ENCODE peak calls at places on chromosomes 6 and 20, in six cellular contexts. Z is A673, Y is MM.1S, A is endothelial cell of umbilical vein, I is PC-9, B is HepG2. X is an unnamed sample.
A peak's percentile ranks its signal among the peaks of the same experiment; 100 is the strongest.

GRCh38 chr20:16661738-16662137 is 68.1 kb upstream of the SNRPB2 start:
- DNase-seq in B (no peak), Y (no peak), Z (no peak), A (no peak), I (no peak), X (no peak)

GRCh38 chr6:106181664-106182418 is 95.7 kb downstream of the PRDM1 start:
- DNase-seq in I (no peak), B (no peak), A (no peak), Z (peak; percentile 50), Y (no peak), X (no peak)

GRCh38 chr6:138517635-138518034 is 18.3 kb upstream of the NHSL1 start:
- DNase-seq in Y (peak; percentile 79), A (peak; percentile 35), Z (peak; percentile 53), B (peak; percentile 78), I (peak; percentile 57), X (no peak)

GRCh38 chr20:17637413-17637780 is 44.6 kb downstream of the RRBP1 start:
- DNase-seq in A (no peak), Y (no peak), I (no peak), B (no peak), Z (no peak), X (no peak)

GRCh38 chr6:14763139-14763538 is 482.7 kb upstream of the JARID2 start:
- DNase-seq in I (no peak), Z (peak; percentile 47), B (peak; percentile 12), Y (no peak), A (no peak), X (no peak)

GRCh38 chr6:91464201-91464600 is 877.3 kb upstream of the MAP3K7 start:
- DNase-seq in I (no peak), Y (no peak), Z (no peak), A (no peak), B (no peak), X (no peak)

GRCh38 chr6:90328004-90328403 is 31.4 kb upstream of the BACH2 start:
- DNase-seq in Z (peak; percentile 25), I (no peak), Y (no peak), B (no peak), A (no peak), X (peak; percentile 14)

GRCh38 chr20:53658327-53658726 is 64.7 kb upstream of the ZNF217 start:
- DNase-seq in B (no peak), Y (no peak), A (no peak), I (no peak), Z (no peak), X (no peak)

GRCh38 chr20:58294497-58295455 is 14.7 kb upstream of the RAB22A start:
- DNase-seq in A (no peak), B (peak; percentile 24), Y (no peak), I (no peak), Z (no peak), X (no peak)

GRCh38 chr20:2212457-2213005 is 83.3 kb upstream of the TGM3 start:
- DNase-seq in Y (no peak), Z (no peak), I (no peak), A (no peak), B (no peak), X (no peak)

GRCh38 chr20:38805502-38805957 is at the start of gene PPP1R16B:
- DNase-seq in Z (peak; percentile 42), I (no peak), Y (peak; percentile 83), A (peak; percentile 72), B (no peak), X (no peak)
- TF ChIP-seq EZH2 in Z (no peak), I (no peak), Y (no peak), A (no peak), B (peak; percentile 65), X (no peak)

DNA sequence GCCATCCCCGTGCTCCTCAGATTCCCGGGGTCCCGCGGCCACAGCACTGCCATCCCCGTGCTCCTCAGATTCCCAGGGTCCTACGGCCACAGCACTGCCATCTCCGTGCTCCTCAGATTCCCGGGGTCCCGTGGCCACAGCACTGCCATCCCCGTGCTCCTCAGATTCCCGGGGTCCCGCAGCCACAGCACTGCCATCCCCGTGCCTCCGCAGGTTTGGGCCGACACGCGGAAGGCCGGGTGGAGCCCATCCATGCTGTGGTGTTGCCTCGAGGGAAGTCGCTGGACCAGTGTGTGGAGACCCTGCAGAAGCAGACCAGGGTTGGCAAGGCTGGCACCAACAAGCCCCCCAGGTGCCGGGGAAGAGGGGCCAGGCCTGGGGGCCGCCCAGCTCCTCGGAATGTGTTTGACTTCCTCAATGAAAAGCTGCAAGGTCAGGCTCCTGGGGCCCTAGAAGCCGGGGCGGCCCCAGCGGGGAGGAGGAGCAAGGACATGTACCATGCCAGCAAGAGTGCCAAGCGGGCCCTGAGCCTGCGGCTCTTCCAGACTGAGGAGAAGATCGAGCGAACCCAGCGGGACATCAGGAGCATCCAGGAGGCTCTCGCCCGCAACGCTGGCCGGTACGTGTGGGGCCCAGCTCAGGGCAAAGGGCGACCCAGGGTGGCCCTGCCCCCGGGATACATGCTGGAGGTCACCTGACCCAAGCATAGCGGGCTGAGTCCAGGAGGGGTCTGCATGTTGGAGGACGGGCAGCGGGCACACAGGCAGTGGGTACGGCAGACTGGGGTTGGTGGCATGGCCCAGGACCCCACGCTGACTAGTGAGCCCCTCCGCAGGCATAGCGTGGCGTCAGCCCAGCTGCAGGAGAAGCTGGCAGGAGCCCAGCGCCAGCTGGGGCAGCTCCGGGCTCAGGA is 1.3 kb upstream of the LIME1 start:
- DNase-seq in I (peak; percentile 19), B (no peak), Z (no peak), Y (no peak), A (no peak), X (no peak)
- TF ChIP-seq EZH2 in I (no peak), B (no peak), Z (no peak), Y (no peak), A (no peak), X (no peak)

DNA sequence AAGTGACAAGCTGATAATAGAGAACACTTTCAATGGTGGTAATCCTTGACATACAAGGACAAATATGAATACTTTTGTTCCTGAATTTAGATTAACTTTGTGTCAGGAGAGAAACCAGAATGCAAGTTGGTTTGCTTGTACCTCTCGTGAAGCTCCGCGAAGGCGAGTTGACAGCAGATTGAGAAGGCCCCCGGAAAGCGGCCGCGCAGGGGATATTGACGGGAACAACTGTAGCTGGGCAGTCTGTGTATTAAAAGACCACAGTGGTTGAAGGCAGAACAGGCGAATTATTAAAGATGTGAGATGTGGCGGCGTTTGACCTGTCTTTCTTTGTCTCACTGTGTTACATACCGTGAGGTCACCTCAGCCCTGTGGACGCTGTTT is 175.8 kb upstream of the RALGAPA2 start:
- DNase-seq in Y (no peak), Z (no peak), A (no peak), I (no peak), B (no peak), X (no peak)
- TF ChIP-seq EZH2 in Y (no peak), Z (no peak), A (no peak), I (no peak), B (no peak), X (no peak)

GRCh38 chr20:21705466-21706344 is at the start of gene PAX1:
- DNase-seq in A (no peak), I (no peak), Y (peak; percentile 25), B (no peak), Z (peak; percentile 38), X (no peak)

GRCh38 chr20:21702553-21703467 is 2.7 kb upstream of the PAX1 start:
- DNase-seq in B (peak; percentile 39), Z (peak; percentile 88), Y (peak; percentile 56), I (no peak), A (peak; percentile 41), X (no peak)

GRCh38 chr20:21704408-21705385 is 767 bp upstream of the PAX1 start:
- DNase-seq in B (no peak), A (no peak), I (no peak), Y (peak; percentile 30), Z (no peak), X (no peak)

GRCh38 chr20:21702001-21702400 is 3.5 kb upstream of the PAX1 start:
- DNase-seq in Y (no peak), A (no peak), I (no peak), B (no peak), Z (no peak), X (no peak)

GRCh38 chr20:21703740-21704407 is 1.6 kb upstream of the PAX1 start:
- DNase-seq in Y (no peak), A (no peak), I (no peak), Z (no peak), B (no peak), X (no peak)
- TF ChIP-seq EZH2 in Y (no peak), A (no peak), I (no peak), Z (no peak), B (no peak), X (no peak)

GRCh38 chr6:84035484-84035883 is 1.9 kb downstream of the MRAP2 start:
- DNase-seq in A (no peak), Z (no peak), Y (no peak), I (no peak), B (no peak), X (no peak)

GRCh38 chr6:84037425-84038089 is 4.0 kb downstream of the MRAP2 start:
- DNase-seq in A (no peak), Y (no peak), I (no peak), B (no peak), Z (no peak), X (no peak)

GRCh38 chr6:84028350-84028749 is 5.2 kb upstream of the MRAP2 start:
- DNase-seq in Y (no peak), B (no peak), A (peak; percentile 86), I (no peak), Z (no peak), X (no peak)

DNA sequence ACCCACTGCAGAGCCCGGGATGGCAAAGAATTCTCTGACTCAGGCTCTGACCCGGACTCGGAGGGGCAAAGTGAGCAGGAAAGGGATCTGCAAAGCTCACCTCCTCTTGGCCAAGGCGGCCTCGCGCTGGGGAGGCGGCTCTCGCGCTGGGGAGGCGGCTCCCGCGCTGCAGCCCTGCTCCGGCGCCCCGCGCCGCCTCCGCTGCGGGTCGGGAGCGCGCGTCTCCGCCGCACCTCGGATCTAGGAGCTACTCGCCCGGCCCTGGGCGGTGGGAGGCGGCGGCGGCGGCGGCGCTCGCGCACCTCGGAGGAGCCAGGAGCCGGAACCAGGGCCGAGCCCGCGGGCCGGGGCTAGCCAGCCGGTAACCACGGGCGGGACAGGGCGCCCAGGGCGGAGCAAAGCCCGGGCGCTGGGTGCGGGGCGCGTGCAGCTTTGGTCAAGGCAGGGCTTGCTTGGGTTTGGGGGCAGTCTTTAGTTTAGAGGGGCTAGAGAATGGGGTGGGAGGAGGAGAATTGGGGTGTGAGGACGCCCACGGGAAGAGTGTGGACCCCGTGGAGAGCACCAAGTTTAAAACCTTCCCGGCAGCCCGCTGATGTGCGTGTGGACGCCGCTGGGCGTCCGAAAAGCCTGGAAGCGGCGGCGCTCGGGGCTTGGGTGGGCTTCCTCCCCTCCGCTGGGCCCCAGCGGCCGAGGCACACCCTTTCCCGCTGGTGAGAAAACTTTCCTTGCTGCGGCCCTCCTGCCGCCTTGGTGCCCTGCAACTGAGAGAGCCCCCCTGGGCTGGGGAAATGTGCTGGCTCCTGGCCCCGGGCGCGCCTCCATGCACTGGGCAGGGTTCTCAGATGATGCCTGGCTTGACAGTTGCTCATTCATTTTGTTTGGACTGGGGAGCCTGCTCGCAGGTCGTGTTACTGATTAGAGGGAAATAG is at the start of gene MRAP2:
- DNase-seq in Y (no peak), B (no peak), A (peak; percentile 32), Z (peak; percentile 28), I (no peak), X (no peak)
- TF ChIP-seq EZH2 in Y (no peak), B (no peak), A (no peak), Z (no peak), I (no peak), X (peak; percentile 45)